ENCODE peak calls at places on chromosomes 12 and 14, in four cellular contexts. R is NCI-H1105, W is NCI-H1092 treated with DMSO at 0.1 percent for 48 hours, M is Panc1. Q is an unnamed sample.

GRCh38 chr14:103014466-103015319 is 42.7 kb downstream of the CDC42BPB start:
- DNase-seq in R (no peak), M (no peak), W (no peak), Q (no peak)

GRCh38 chr14:36863271-36863670 is 201.6 kb downstream of the PAX9 start:
- DNase-seq in W (no peak), R (no peak), M (no peak), Q (no peak)

GRCh38 chr14:37129047-37129446 is 43.4 kb downstream of the SLC25A21 start:
- DNase-seq in M (no peak), R (no peak), W (no peak), Q (no peak)

GRCh38 chr12:6276936-6277615 is 33.4 kb upstream of the PLEKHG6 start:
- DNase-seq in W (no peak), R (no peak), M (no peak), Q (no peak)

GRCh38 chr12:62725781-62726180 is 209.2 kb downstream of the PPM1H start:
- DNase-seq in W (no peak), M (no peak), R (no peak), Q (no peak)

GRCh38 chr12:58757422-58757821 is 162.9 kb downstream of the LRIG3 start:
- DNase-seq in M (no peak), W (no peak), R (no peak), Q (peak)

GRCh38 chr12:93785262-93786010 is 108.3 kb downstream of the CRADD start:
- DNase-seq in W (no peak), R (no peak), M (peak), Q (peak)

GRCh38 chr14:89185919-89186849 is 230.8 kb downstream of the FOXN3 start:
- DNase-seq in M (no peak), W (no peak), R (no peak), Q (peak)

GRCh38 chr14:61537567-61538463 is 157.5 kb upstream of the HIF1A start:
- DNase-seq in W (peak), R (peak), M (no peak), Q (peak)

GRCh38 chr14:71050227-71050823 is 143.1 kb downstream of the PCNX1 start:
- DNase-seq in R (no peak), W (peak), M (no peak), Q (no peak)

GRCh38 chr12:89745286-89745685 is 36.6 kb upstream of the ATP2B1 start:
- DNase-seq in R (no peak), W (no peak), M (no peak), Q (no peak)

GRCh38 chr14:81509838-81510452 is 23.7 kb downstream of the SEL1L start:
- DNase-seq in R (no peak), M (no peak), W (no peak), Q (no peak)

GRCh38 chr12:89648211-89648930 is 60.3 kb downstream of the ATP2B1 start:
- DNase-seq in R (no peak), W (no peak), M (no peak), Q (no peak)

Q was measured in HS-5.